ENCODE peak calls at places on chromosome 22, in five cellular contexts. R is transverse colon; X is activated T-helper 1 cell treated with anti-CD3 and anti-CD28 coated beads, Interleukin-12 subunit alpha, Interleukin-12 subunit beta, Interleukin-2, Interleukin-4 antibody, amounts not matched to agents 30 ng/mL and 10 ng/mL and 1 ng/mL, durations not matched to agents 14 hours and 24 hours and 36 hours; S is RCC 7860; V is cardiac fibroblast. P is an unnamed sample.

GRCh38 chr22:19396561-19396933 is 35.0 kb downstream of the HIRA start:
- DNase-seq in X (no peak), R (no peak), S (no peak), V (no peak), P (no peak)

GRCh38 chr22:23888615-23889401 is 5.4 kb upstream of the MIF start:
- DNase-seq in V (peak), R (no peak), S (peak), X (no peak), P (peak)

GRCh38 chr22:32591620-32592019 is 117.0 kb downstream of the FBXO7 start:
- DNase-seq in V (peak), R (no peak), X (no peak), S (peak), P (no peak)

GRCh38 chr22:48089601-48090331 is 1327.3 kb downstream of the TBC1D22A start:
- DNase-seq in S (no peak), R (no peak), V (peak), X (no peak), P (peak)

GRCh38 chr22:29470159-29470855 is 9.7 kb upstream of the NEFH start:
- DNase-seq in X (peak), S (peak), V (peak), R (peak), P (peak)

GRCh38 chr22:47616396-47617020 is 854.1 kb downstream of the TBC1D22A start:
- DNase-seq in S (no peak), X (no peak), V (no peak), R (no peak), P (no peak)

GRCh38 chr22:37052386-37053309 is 1.1 kb downstream of the KCTD17 start:
- DNase-seq in R (no peak), S (no peak), X (no peak), V (no peak), P (no peak)

GRCh38 chr22:43126506-43127165 is 16.1 kb downstream of the BIK start:
- DNase-seq in R (peak), V (peak), S (peak), X (no peak), P (no peak)

GRCh38 chr22:30733081-30733680 is 38.5 kb downstream of the OSBP2 start:
- DNase-seq in S (no peak), X (no peak), R (no peak), V (peak), P (no peak)

GRCh38 chr22:18111759-18112330 is 1.2 kb downstream of the TUBA8 start:
- DNase-seq in X (no peak), V (no peak), S (no peak), R (no peak), P (no peak)

GRCh38 chr22:41226728-41227655 is 13.7 kb downstream of the CHADL start:
- DNase-seq in S (no peak), V (no peak), R (no peak), X (no peak), P (no peak)

GRCh38 chr22:41382098-41382578 is 396 bp downstream of the TEF start:
- DNase-seq in X (peak), S (no peak), R (peak), V (peak), P (peak)

GRCh38 chr22:37460684-37461083 is 25.5 kb downstream of the MFNG start:
- DNase-seq in S (no peak), X (no peak), V (no peak), R (no peak), P (no peak)

GRCh38 chr22:17303840-17304779 is 65.2 kb upstream of the CECR2 start:
- DNase-seq in V (no peak), X (peak), S (no peak), R (peak), P (no peak)

GRCh38 chr22:26977741-26978140 is 320.4 kb downstream of the MIAT start:
- DNase-seq in R (no peak), V (no peak), S (no peak), X (no peak), P (no peak)

GRCh38 chr22:29722151-29722550 is 2.3 kb downstream of the CABP7 start:
- DNase-seq in R (no peak), S (no peak), V (no peak), X (no peak), P (no peak)

GRCh38 chr22:45968003-45968650 is 8.8 kb downstream of the WNT7B start:
- DNase-seq in R (no peak), X (no peak), S (peak), V (no peak), P (no peak)

GRCh38 chr22:50098052-50098451 is 8.2 kb downstream of the MOV10L1 start:
- DNase-seq in X (no peak), V (no peak), R (no peak), S (no peak), P (no peak)

GRCh38 chr22:37243402-37244113 is 511 bp downstream of the RAC2 start:
- DNase-seq in S (no peak), V (no peak), X (no peak), R (no peak), P (no peak)

GRCh38 chr22:46598737-46599424 is 21.3 kb upstream of the GRAMD4 start:
- DNase-seq in S (no peak), X (no peak), V (no peak), R (no peak), P (no peak)

GRCh38 chr22:38177926-38178604 is 3.6 kb downstream of the PLA2G6 start:
- DNase-seq in X (no peak), V (peak), R (peak), S (peak), P (peak)

GRCh38 chr22:49966716-49967332 is 6.3 kb downstream of the PIM3 start:
- DNase-seq in S (no peak), X (no peak), R (peak), V (peak), P (no peak)

GRCh38 chr22:41746563-41747400 is 47.5 kb downstream of the MEI1 start:
- DNase-seq in V (peak), X (peak), S (peak), R (peak), P (peak)

GRCh38 chr22:39232806-39233735 is 11.7 kb downstream of the PDGFB start:
- DNase-seq in V (no peak), X (no peak), R (no peak), S (no peak), P (no peak)

GRCh38 chr22:44309647-44310046 is 3.1 kb downstream of the SHISAL1 start:
- DNase-seq in X (no peak), S (no peak), R (no peak), V (peak), P (no peak)

GRCh38 chr22:20216863-20217499 is 51.1 kb downstream of the RTN4R start:
- DNase-seq in X (no peak), V (no peak), S (no peak), R (no peak), P (no peak)

GRCh38 chr22:47159592-47159991 is 397.1 kb downstream of the TBC1D22A start:
- DNase-seq in R (no peak), X (no peak), V (no peak), S (no peak), P (no peak)

GRCh38 chr22:17672417-17672991 is 33.9 kb downstream of the BCL2L13 start:
- DNase-seq in V (no peak), X (no peak), R (no peak), S (no peak), P (no peak)

GRCh38 chr22:46002757-46003270 is 25.9 kb upstream of the WNT7B start:
- DNase-seq in S (peak), R (no peak), X (no peak), V (no peak), P (peak)

GRCh38 chr22:39345231-39345630 is 4.6 kb upstream of the SYNGR1 start:
- DNase-seq in X (no peak), R (no peak), S (no peak), V (no peak), P (no peak)

GRCh38 chr22:47445212-47445611 is 682.8 kb downstream of the TBC1D22A start:
- DNase-seq in V (no peak), R (no peak), X (no peak), S (no peak), P (no peak)

GRCh38 chr22:31625661-31626426 is 36.2 kb downstream of the PISD start:
- DNase-seq in V (peak), R (peak), S (no peak), X (no peak), P (no peak)

GRCh38 chr22:23229646-23230045 is 49.3 kb downstream of the BCR start:
- DNase-seq in R (no peak), S (no peak), X (no peak), V (no peak), P (no peak)

GRCh38 chr22:47593911-47594311 is 831.5 kb downstream of the TBC1D22A start:
- DNase-seq in X (no peak), R (no peak), S (no peak), V (no peak), P (no peak)

GRCh38 chr22:44530569-44530968 is 32.5 kb upstream of the RTL6 start:
- DNase-seq in S (no peak), V (no peak), R (no peak), X (no peak), P (no peak)

GRCh38 chr22:41915035-41915782 is at the start of gene SHISA8:
- DNase-seq in S (no peak), V (peak), X (peak), R (peak), P (peak)